ENCODE peak calls at places on chromosomes 16 and 17, in seven cellular contexts. X is Kasumi-1; W is memory B cell; L is LoVo; D is CD8-positive, alpha-beta T cell; H is iris pigment epithelial cell; I is neural progenitor cell. O is an unnamed sample.

GRCh38 chr17:75849304-75849695 is 5.1 kb upstream of the UNC13D start:
- DNase-seq in X (no peak), W (no peak), L (no peak), D (no peak), H (no peak), I (no peak), O (no peak)

GRCh38 chr17:55731586-55732250 is 9.1 kb upstream of the TMEM100 start:
- DNase-seq in X (no peak), W (no peak), L (no peak), D (no peak), H (no peak), I (peak), O (no peak)

GRCh38 chr16:81524382-81524781 is 79.8 kb downstream of the CMIP start:
- DNase-seq in X (no peak), W (no peak), L (no peak), D (peak), H (no peak), I (no peak), O (no peak)

GRCh38 chr17:2383628-2384167 is 17.2 kb downstream of the MNT start:
- DNase-seq in X (no peak), W (no peak), L (no peak), D (no peak), H (peak), I (no peak), O (no peak)

GRCh38 chr17:57552114-57552601 is 192.9 kb downstream of the CCDC182 start:
- DNase-seq in X (no peak), W (peak), L (no peak), D (no peak), H (peak), I (peak), O (no peak)

GRCh38 chr17:19760781-19761180 is 12.7 kb upstream of the ALDH3A1 start:
- DNase-seq in X (no peak), W (no peak), L (no peak), D (no peak), H (no peak), I (no peak), O (no peak)

GRCh38 chr17:59890720-59891119 is 2.0 kb downstream of the TUBD1 start:
- DNase-seq in X (no peak), W (no peak), L (no peak), D (no peak), H (peak), I (no peak), O (no peak)

GRCh38 chr17:17836818-17837379 is at the start of gene SREBF1:
- DNase-seq in X (no peak), W (peak), L (peak), D (peak), H (peak), I (peak), O (peak)

GRCh38 chr16:1772908-1773702 is at the start of gene MRPS34:
- DNase-seq in X (peak), W (peak), L (peak), D (peak), H (peak), I (peak), O (peak)

GRCh38 chr17:15909481-15909991 is 35.4 kb upstream of the ADORA2B start:
- DNase-seq in X (no peak), W (no peak), L (peak), D (no peak), H (no peak), I (peak), O (peak)

O was measured in pancreas.